ENCODE peak calls at places on chromosome 12, in five cellular contexts. Y, O, E, P and Q are unnamed samples.

GRCh38 chr12:58105225-58106119 is 164.1 kb downstream of the ATP23 start:
- DNase-seq in O (no peak), E (peak), P (no peak), Y (no peak), Q (no peak)

GRCh38 chr12:126114420-126114819 is 1049.2 kb downstream of the AACS start:
- DNase-seq in P (no peak), E (no peak), O (no peak), Y (no peak), Q (peak)

GRCh38 chr12:47841910-47842309 is 22.2 kb upstream of the HDAC7 start:
- DNase-seq in E (peak), P (no peak), O (no peak), Y (no peak), Q (no peak)

GRCh38 chr12:30908389-30909087 is 18.0 kb upstream of the TSPAN11 start:
- DNase-seq in O (no peak), Y (no peak), P (no peak), E (no peak), Q (peak)

GRCh38 chr12:109716512-109717389 is 3.1 kb downstream of the FAM222A start:
- DNase-seq in O (no peak), E (no peak), P (peak), Y (no peak), Q (peak)

GRCh38 chr12:93336344-93336743 is 41.4 kb upstream of the NUDT4 start:
- DNase-seq in E (peak), O (peak), Y (no peak), P (no peak), Q (no peak)

GRCh38 chr12:94769040-94769420 is 118.7 kb upstream of the TMCC3 start:
- DNase-seq in Y (no peak), E (no peak), O (no peak), P (peak), Q (no peak)

GRCh38 chr12:46154221-46154975 is 114.4 kb downstream of the SLC38A1 start:
- DNase-seq in O (no peak), Y (no peak), P (no peak), E (peak), Q (no peak)

GRCh38 chr12:13099066-13099909 is 4.2 kb downstream of the GSG1 start:
- DNase-seq in P (no peak), O (no peak), Y (no peak), E (no peak), Q (no peak)

GRCh38 chr12:127667131-127667685 is 599.8 kb upstream of the TMEM132C start:
- DNase-seq in O (no peak), E (no peak), P (no peak), Y (no peak), Q (no peak)

GRCh38 chr12:1628671-1629337 is at the start of gene WNT5B:
- DNase-seq in Y (no peak), P (no peak), E (no peak), O (peak), Q (no peak)

GRCh38 chr12:12896261-12896660 is 4.9 kb downstream of the GPRC5A start:
- DNase-seq in P (no peak), O (no peak), E (peak), Y (no peak), Q (no peak)

GRCh38 chr12:88855301-88855700 is 275.0 kb upstream of the KITLG start:
- DNase-seq in O (no peak), E (no peak), P (no peak), Y (no peak), Q (no peak)

GRCh38 chr12:132954471-132955048 is 1.5 kb downstream of the ZNF605 start:
- DNase-seq in E (no peak), P (no peak), O (no peak), Y (no peak), Q (no peak)

GRCh38 chr12:39499296-39499695 is 56.4 kb upstream of the KIF21A start:
- DNase-seq in Y (no peak), E (peak), P (no peak), O (no peak), Q (no peak)

GRCh38 chr12:1836241-1836803 is 16.0 kb downstream of the LRTM2 start:
- DNase-seq in Y (no peak), O (no peak), P (no peak), E (no peak), Q (no peak)

GRCh38 chr12:124195226-124195938 is 99.5 kb upstream of the RFLNA start:
- DNase-seq in P (no peak), Y (no peak), E (no peak), O (no peak), Q (no peak)

GRCh38 chr12:116297224-116297834 is 19.8 kb upstream of the MED13L start:
- DNase-seq in P (no peak), Y (no peak), O (no peak), E (no peak), Q (no peak)

GRCh38 chr12:115000038-115000437 is 316.1 kb upstream of the TBX3 start:
- DNase-seq in O (no peak), E (peak), Y (no peak), P (no peak), Q (peak)

GRCh38 chr12:24363177-24363754 is 413.8 kb upstream of the SOX5 start:
- DNase-seq in Y (no peak), E (no peak), O (no peak), P (no peak), Q (no peak)

GRCh38 chr12:131912526-131913274 is 16.4 kb upstream of the PUS1 start:
- DNase-seq in P (peak), E (peak), Y (peak), O (no peak), Q (no peak)

GRCh38 chr12:59403259-59403932 is 192.4 kb upstream of the SLC16A7 start:
- DNase-seq in E (peak), O (peak), Y (peak), P (peak), Q (peak)

GRCh38 chr12:119444462-119445044 is 110.0 kb downstream of the CCDC60 start:
- DNase-seq in P (peak), Y (no peak), E (peak), O (peak), Q (peak)

GRCh38 chr12:128789356-128789929 is 34.3 kb downstream of the SLC15A4 start:
- DNase-seq in E (no peak), P (no peak), Y (no peak), O (no peak), Q (no peak)

GRCh38 chr12:53751336-53752191 is at the start of gene CISTR:
- DNase-seq in P (no peak), E (no peak), O (peak), Y (no peak), Q (no peak)

GRCh38 chr12:104486416-104486815 is 29.7 kb downstream of the CHST11 start:
- DNase-seq in E (no peak), O (no peak), P (no peak), Y (no peak), Q (no peak)

GRCh38 chr12:108150436-108150835 is 21.3 kb downstream of the WSCD2 start:
- DNase-seq in P (no peak), Y (no peak), O (no peak), E (no peak), Q (no peak)

GRCh38 chr12:109708939-109709338 is 4.7 kb upstream of the FAM222A start:
- DNase-seq in E (no peak), O (no peak), P (no peak), Y (no peak), Q (no peak)

GRCh38 chr12:59708059-59708458 is 112.2 kb downstream of the SLC16A7 start:
- DNase-seq in O (no peak), Y (no peak), E (peak), P (no peak), Q (no peak)

GRCh38 chr12:103997277-103997900 is 31.7 kb downstream of the TDG start:
- DNase-seq in Y (no peak), O (no peak), E (no peak), P (no peak), Q (no peak)

GRCh38 chr12:72285861-72286260 is 13.7 kb downstream of the TRHDE start:
- DNase-seq in E (no peak), P (no peak), Y (no peak), O (no peak), Q (no peak)

GRCh38 chr12:63989301-63989845 is 144.9 kb downstream of the SRGAP1 start:
- DNase-seq in Y (no peak), P (no peak), E (no peak), O (no peak), Q (no peak)

GRCh38 chr12:102430661-102431060 is 49.7 kb downstream of the IGF1 start:
- DNase-seq in O (no peak), P (no peak), Y (no peak), E (no peak), Q (no peak)

GRCh38 chr12:128008341-128008740 is 258.6 kb upstream of the TMEM132C start:
- DNase-seq in E (no peak), P (no peak), Y (no peak), O (no peak), Q (no peak)

GRCh38 chr12:34336619-34337465 is 314.5 kb downstream of the ALG10 start:
- DNase-seq in E (no peak), P (no peak), O (no peak), Y (no peak), Q (no peak)

GRCh38 chr12:42725839-42726238 is 136.3 kb upstream of the PRICKLE1 start:
- DNase-seq in Y (no peak), E (peak), P (no peak), O (no peak), Q (no peak)

GRCh38 chr12:20366776-20367409 is 1.4 kb upstream of the PDE3A start:
- DNase-seq in P (no peak), Y (no peak), O (no peak), E (no peak), Q (no peak)

DNA sequence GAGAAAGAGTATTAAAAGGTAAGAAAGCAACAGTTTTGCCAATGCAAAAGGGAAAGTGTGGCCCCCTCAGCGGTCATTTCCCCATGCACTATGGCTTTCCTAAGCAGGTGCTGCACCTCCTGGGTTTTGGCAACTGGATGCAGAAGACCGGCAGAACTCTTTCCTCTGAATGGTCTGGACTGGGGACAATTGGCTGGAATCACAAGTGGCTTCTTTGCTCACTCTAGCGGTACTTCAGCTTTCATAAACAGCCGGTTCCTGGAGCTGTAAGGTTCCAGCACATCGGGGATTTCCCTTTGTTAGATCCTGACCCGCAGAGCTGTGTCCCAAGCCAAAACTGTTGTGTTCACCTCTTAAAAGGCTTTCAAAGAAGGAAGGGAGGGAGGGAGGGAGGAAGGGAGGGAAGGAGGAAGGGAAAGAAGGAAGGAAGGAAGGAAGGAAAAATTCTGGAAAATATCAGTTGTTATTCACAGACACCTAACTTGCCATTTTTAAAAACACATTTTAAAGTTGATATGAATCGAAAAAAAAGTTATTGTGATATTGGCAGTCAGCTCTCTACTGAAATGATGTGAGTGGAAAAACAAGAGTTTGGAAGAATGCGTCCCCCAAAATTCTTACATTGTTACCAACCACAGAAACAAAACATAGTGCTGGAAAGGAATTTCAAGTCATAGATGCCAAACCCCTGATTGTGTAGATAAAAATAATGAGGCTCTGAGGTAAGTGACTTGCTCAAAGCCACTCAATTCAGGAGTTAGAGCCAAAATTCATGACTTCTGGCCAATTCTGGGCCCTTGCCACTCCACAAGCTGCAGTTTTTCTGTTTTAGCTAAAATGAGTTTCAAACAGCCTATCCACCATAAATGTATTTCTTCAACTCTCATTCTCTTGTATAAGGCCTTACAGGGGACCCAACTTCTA is 220.6 kb upstream of the HMGA2 start:
- DNase-seq in E (peak), Y (no peak), O (peak), P (peak), Q (no peak)
- TF ChIP-seq CTCF in E (no peak), Y (no peak), O (no peak), P (no peak), Q (no peak)

GRCh38 chr12:25384038-25384953 is 133.6 kb upstream of the KRAS start:
- DNase-seq in E (no peak), Y (no peak), P (peak), O (no peak), Q (no peak)
- H3K4me3 ChIP-seq in E (no peak), Y (peak), P (no peak), O (peak), Q (no peak)

GRCh38 chr12:15527201-15527782 is 205.0 kb downstream of the PTPRO start:
- DNase-seq in Y (no peak), P (peak), O (peak), E (peak), Q (peak)
- TF ChIP-seq CTCF in Y (no peak), P (peak), O (peak), E (peak), Q (peak)

GRCh38 chr12:52187206-52187605 is 4.6 kb downstream of the KRT80 start:
- DNase-seq in Y (no peak), P (no peak), O (no peak), E (no peak), Q (no peak)

GRCh38 chr12:52188658-52189057 is 3.2 kb downstream of the KRT80 start:
- DNase-seq in Y (no peak), O (no peak), E (no peak), P (no peak), Q (no peak)

GRCh38 chr12:52190860-52191729 is 719 bp downstream of the KRT80 start:
- DNase-seq in P (no peak), O (no peak), Y (no peak), E (no peak), Q (no peak)

GRCh38 chr12:52187640-52188039 is 4.2 kb downstream of the KRT80 start:
- DNase-seq in E (no peak), O (no peak), Y (no peak), P (no peak), Q (no peak)

GRCh38 chr12:52189376-52190174 is 2.2 kb downstream of the KRT80 start:
- DNase-seq in O (no peak), E (no peak), Y (no peak), P (no peak), Q (no peak)
- H3K4me3 ChIP-seq in O (no peak), E (no peak), Y (no peak), P (no peak), Q (no peak)

GRCh38 chr12:77130193-77130592 is 64.8 kb upstream of the E2F7 start:
- DNase-seq in P (no peak), E (no peak), O (no peak), Y (no peak), Q (no peak)

GRCh38 chr12:77133566-77133965 is 68.2 kb upstream of the E2F7 start:
- DNase-seq in P (peak), Y (no peak), E (peak), O (peak), Q (no peak)

DNA sequence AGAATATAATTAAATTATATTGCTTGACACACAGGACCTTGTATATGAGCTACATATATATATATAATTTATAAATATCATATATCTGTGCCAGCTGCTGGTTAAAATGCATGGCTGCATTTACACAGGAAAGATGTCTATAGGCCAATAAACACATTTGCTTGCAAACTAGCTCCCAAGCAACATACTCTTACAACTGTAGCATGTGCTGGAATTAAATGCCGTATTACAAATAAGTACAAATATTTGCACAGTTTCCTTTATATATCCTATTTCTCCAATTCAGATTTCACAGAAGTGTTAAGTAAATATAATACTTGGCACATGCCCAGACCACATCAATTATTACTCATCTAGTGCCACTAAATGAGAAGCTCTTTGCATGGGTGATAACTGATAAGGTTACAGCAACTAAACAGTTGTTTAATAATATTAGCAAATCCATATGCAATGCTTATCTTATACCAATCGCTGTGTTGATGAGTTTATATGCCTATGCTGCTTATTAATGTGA is 66.7 kb upstream of the E2F7 start:
- DNase-seq in P (no peak), O (no peak), E (no peak), Y (no peak), Q (no peak)
- TF ChIP-seq CTCF in P (no peak), O (no peak), E (no peak), Y (no peak), Q (no peak)

GRCh38 chr12:123034022-123034541 is 53.6 kb downstream of the ARL6IP4 start:
- DNase-seq in Y (no peak), O (no peak), E (no peak), P (no peak), Q (no peak)
- H3K4me3 ChIP-seq in Y (no peak), O (no peak), E (no peak), P (no peak), Q (no peak)